ENCODE peak calls at places on chromosomes 2 and 18, in nine cellular contexts. M is activated CD8-positive, alpha-beta T cell treated with anti-CD3 and anti-CD28 coated beads for 36 hours; T is body of pancreas; Y is PC-3; E is cardiac fibroblast; U is HFF-Myc; K is psoas muscle; W is endodermal cell; R is IMR-90. D is an unnamed sample.

GRCh38 chr2:40400336-40400953 is 51.4 kb downstream of the SLC8A1 start:
- DNase-seq in M (no peak), T (no peak), Y (peak), E (peak), U (no peak), K (no peak), W (no peak), R (no peak), D (no peak)

GRCh38 chr2:79040967-79041582 is 15.6 kb downstream of the REG3G start:
- DNase-seq in M (no peak), T (peak), Y (peak), E (no peak), U (no peak), K (no peak), W (no peak), R (no peak), D (no peak)

GRCh38 chr2:204885747-204886146 is 340.5 kb downstream of the PARD3B start:
- DNase-seq in M (peak), T (no peak), Y (no peak), E (peak), U (no peak), K (no peak), W (peak), R (no peak), D (no peak)

GRCh38 chr2:129728251-129728972 is 251.1 kb upstream of the RAB6C start:
- DNase-seq in M (no peak), T (no peak), Y (peak), E (no peak), U (no peak), K (no peak), W (peak), R (no peak), D (no peak)

GRCh38 chr2:47504174-47504810 is 101.3 kb downstream of the MSH2 start:
- DNase-seq in M (no peak), T (no peak), Y (no peak), E (no peak), U (no peak), K (no peak), W (peak), R (no peak), D (no peak)

GRCh38 chr2:113203901-113204519 is 30.2 kb downstream of the PSD4 start:
- DNase-seq in M (peak), T (peak), Y (peak), E (peak), U (peak), K (peak), W (peak), R (peak), D (peak)

GRCh38 chr2:71798266-71799012 is 345.1 kb downstream of the DYSF start:
- DNase-seq in M (peak), T (peak), Y (peak), E (peak), U (no peak), K (no peak), W (peak), R (peak), D (peak)

GRCh38 chr2:35114765-35115164 is 1240.8 kb upstream of the CRIM1 start:
- DNase-seq in M (no peak), T (peak), Y (peak), E (no peak), U (no peak), K (no peak), W (peak), R (no peak), D (peak)

GRCh38 chr2:73033766-73034381 is 37.6 kb downstream of the SFXN5 start:
- DNase-seq in M (no peak), T (peak), Y (no peak), E (no peak), U (no peak), K (no peak), W (no peak), R (no peak), D (no peak)

GRCh38 chr2:75728614-75729419 is 18.1 kb upstream of the GCFC2 start:
- DNase-seq in M (no peak), T (no peak), Y (no peak), E (no peak), U (no peak), K (no peak), W (no peak), R (no peak), D (no peak)

DNA sequence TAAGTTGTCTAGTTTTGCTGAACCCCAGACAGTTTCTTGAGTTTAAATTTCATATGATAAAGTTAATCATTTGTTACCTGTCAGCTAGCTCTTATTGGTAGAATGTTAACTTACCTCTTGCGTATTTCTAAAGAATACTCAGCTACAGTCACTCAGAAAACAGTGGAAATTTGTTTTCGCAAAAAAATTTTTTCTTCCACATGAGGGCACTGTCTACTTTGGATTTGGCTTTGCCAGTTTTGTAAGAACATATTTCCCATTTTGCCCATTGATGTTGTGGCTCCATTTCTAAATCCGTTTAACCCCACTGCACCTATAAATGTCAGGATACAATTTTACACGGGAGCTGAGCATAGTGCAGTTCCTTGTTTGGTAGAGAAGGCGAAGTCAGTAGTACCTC is 19.1 kb upstream of the GCFC2 start:
- DNase-seq in M (no peak), T (no peak), Y (peak), E (peak), U (no peak), K (no peak), W (no peak), R (no peak), D (no peak)
- TF ChIP-seq CTCF in M (no peak), T (peak), Y (peak), E (peak), U (peak), K (no peak), W (peak), R (peak), D (no peak)

GRCh38 chr18:35028556-35028955 is 12.7 kb upstream of the MAPRE2 start:
- DNase-seq in M (no peak), T (no peak), Y (no peak), E (peak), U (no peak), K (no peak), W (no peak), R (no peak), D (no peak)

GRCh38 chr18:35029103-35029502 is 12.1 kb upstream of the MAPRE2 start:
- DNase-seq in M (no peak), T (no peak), Y (no peak), E (peak), U (no peak), K (peak), W (no peak), R (peak), D (no peak)

GRCh38 chr18:35032113-35032512 is 9.1 kb upstream of the MAPRE2 start:
- DNase-seq in M (no peak), T (no peak), Y (no peak), E (no peak), U (no peak), K (no peak), W (no peak), R (no peak), D (no peak)

GRCh38 chr18:35029770-35030169 is 11.4 kb upstream of the MAPRE2 start:
- DNase-seq in M (no peak), T (no peak), Y (no peak), E (peak), U (no peak), K (no peak), W (no peak), R (no peak), D (no peak)

GRCh38 chr18:35030234-35030989 is 10.8 kb upstream of the MAPRE2 start:
- DNase-seq in M (no peak), T (no peak), Y (no peak), E (no peak), U (no peak), K (no peak), W (no peak), R (no peak), D (no peak)
- TF ChIP-seq CTCF in M (no peak), T (no peak), Y (no peak), E (no peak), U (no peak), K (no peak), W (no peak), R (no peak), D (no peak)

GRCh38 chr2:65071499-65072180 is 15.4 kb downstream of the CEP68 start:
- DNase-seq in M (no peak), T (peak), Y (peak), E (peak), U (no peak), K (no peak), W (peak), R (no peak), D (peak)

GRCh38 chr2:65069425-65069824 is 13.2 kb downstream of the CEP68 start:
- DNase-seq in M (no peak), T (no peak), Y (no peak), E (no peak), U (no peak), K (no peak), W (no peak), R (no peak), D (no peak)

GRCh38 chr2:65070856-65071255 is 14.6 kb downstream of the CEP68 start:
- DNase-seq in M (no peak), T (no peak), Y (no peak), E (no peak), U (no peak), K (no peak), W (no peak), R (no peak), D (no peak)

GRCh38 chr2:65072181-65072970 is 16.2 kb downstream of the CEP68 start:
- DNase-seq in M (no peak), T (no peak), Y (no peak), E (no peak), U (no peak), K (no peak), W (no peak), R (no peak), D (no peak)

DNA sequence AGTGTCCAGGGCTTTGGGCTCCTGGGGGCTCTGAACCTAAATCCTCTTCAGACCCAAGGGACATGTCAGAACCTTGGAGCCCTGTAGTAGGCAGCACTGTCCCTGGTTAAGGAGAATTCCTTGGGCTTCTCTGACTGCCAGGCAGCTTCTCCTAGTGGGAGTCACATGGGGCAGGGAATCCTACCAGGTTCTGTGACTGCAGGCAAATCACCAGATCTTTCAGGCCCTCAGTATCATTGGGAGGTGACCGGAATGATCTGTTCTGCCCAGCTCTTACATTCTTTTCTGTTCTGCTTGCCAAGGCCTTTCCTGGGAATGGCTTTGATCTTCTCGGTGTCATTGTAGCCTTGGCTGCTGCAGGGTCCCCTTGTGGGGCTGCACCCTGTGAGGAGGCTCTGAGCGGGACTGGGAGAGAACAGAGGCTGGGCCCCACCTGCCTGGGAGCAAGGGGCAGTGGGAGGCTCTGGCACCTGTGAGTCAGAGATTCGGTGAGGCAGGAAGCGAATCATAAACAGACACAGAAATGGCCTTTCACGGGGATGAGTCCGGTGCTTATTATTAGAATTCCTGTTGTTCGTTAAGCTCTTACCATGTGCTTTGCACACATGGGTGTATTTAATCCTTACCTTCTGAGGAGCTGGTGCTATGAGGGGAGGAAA is 14.1 kb downstream of the CEP68 start:
- DNase-seq in M (peak), T (no peak), Y (peak), E (peak), U (peak), K (no peak), W (no peak), R (peak), D (no peak)
- TF ChIP-seq CTCF in M (no peak), T (no peak), Y (peak), E (peak), U (peak), K (peak), W (peak), R (peak), D (no peak)

GRCh38 chr18:68560128-68560527 is 154.8 kb downstream of the TMX3 start:
- DNase-seq in M (no peak), T (no peak), Y (peak), E (no peak), U (no peak), K (no peak), W (no peak), R (no peak), D (no peak)

GRCh38 chr18:68557183-68557582 is 157.7 kb downstream of the TMX3 start:
- DNase-seq in M (no peak), T (no peak), Y (no peak), E (no peak), U (no peak), K (no peak), W (no peak), R (no peak), D (no peak)

GRCh38 chr18:68555935-68556334 is 159.0 kb downstream of the TMX3 start:
- DNase-seq in M (no peak), T (no peak), Y (peak), E (no peak), U (no peak), K (no peak), W (no peak), R (peak), D (no peak)
- TF ChIP-seq CTCF in M (no peak), T (no peak), Y (no peak), E (no peak), U (no peak), K (no peak), W (no peak), R (no peak), D (no peak)

GRCh38 chr2:44897406-44897805 is 44.1 kb upstream of the SIX3 start:
- DNase-seq in M (no peak), T (no peak), Y (peak), E (no peak), U (no peak), K (no peak), W (no peak), R (no peak), D (no peak)
- TF ChIP-seq CTCF in M (no peak), T (no peak), Y (peak), E (peak), U (no peak), K (no peak), W (peak), R (no peak), D (no peak)

D was measured in glutamatergic neuron.